ENCODE peak calls at places on chromosomes 4 and X, in eight cellular contexts. G is HTR-8/SVneo; X is nucleus accumbens; D is body of pancreas; A is activated CD4-positive, alpha-beta T cell treated with anti-CD3 and anti-CD28 coated beads for 1 hour; Z is thyroid gland; I is trophoblast cell; B is uterus. N is an unnamed sample.

GRCh38 chr4:92501456-92501855 is 197.7 kb downstream of the GRID2 start:
- DNase-seq in X (no peak), A (no peak), B (no peak), G (no peak), D (no peak), I (no peak), Z (no peak), N (no peak)

GRCh38 chrX:3962511-3963350 is 249.3 kb upstream of the PRKX start:
- DNase-seq in Z (no peak), I (peak), X (no peak), D (peak), A (no peak), B (no peak), G (no peak), N (no peak)

GRCh38 chr4:150010525-150011126 is 67.6 kb upstream of the DCLK2 start:
- DNase-seq in X (no peak), B (peak), G (peak), D (peak), I (peak), Z (peak), A (no peak), N (no peak)

GRCh38 chr4:38605181-38605764 is 58.7 kb upstream of the KLF3 start:
- DNase-seq in B (no peak), A (no peak), I (no peak), Z (no peak), X (no peak), G (no peak), D (no peak), N (no peak)

GRCh38 chrX:21711848-21712197 is 46.1 kb downstream of the SMPX start:
- DNase-seq in G (no peak), D (no peak), I (no peak), A (no peak), X (no peak), B (no peak), Z (no peak), N (no peak)

GRCh38 chr4:76197971-76198410 is 15.6 kb downstream of the SCARB2 start:
- DNase-seq in Z (peak), I (no peak), G (no peak), B (peak), D (peak), A (no peak), X (peak), N (no peak)

GRCh38 chr4:1202526-1203378 is 30.4 kb upstream of the SPON2 start:
- DNase-seq in D (no peak), G (no peak), I (no peak), B (peak), Z (no peak), A (no peak), X (no peak), N (peak)

GRCh38 chr4:151717271-151717670 is 43.5 kb downstream of the GATB start:
- DNase-seq in A (no peak), I (no peak), D (no peak), B (no peak), X (peak), G (no peak), Z (no peak), N (no peak)

GRCh38 chrX:148665001-148665400 is 164.6 kb downstream of the AFF2 start:
- DNase-seq in Z (no peak), A (no peak), I (no peak), D (no peak), B (no peak), G (no peak), X (no peak), N (no peak)

GRCh38 chr4:64192731-64193412 is 216.4 kb downstream of the TECRL start:
- DNase-seq in A (no peak), G (no peak), D (no peak), X (no peak), Z (no peak), I (no peak), B (no peak), N (no peak)

GRCh38 chr4:109441858-109442480 is 8.4 kb downstream of the SEC24B start:
- DNase-seq in D (no peak), A (no peak), B (no peak), I (no peak), G (no peak), X (no peak), Z (no peak), N (no peak)

GRCh38 chrX:139559383-139560042 is 29.0 kb downstream of the F9 start:
- DNase-seq in I (peak), G (peak), Z (peak), X (no peak), D (peak), A (no peak), B (no peak), N (no peak)

GRCh38 chr4:142547974-142548373 is 298.1 kb downstream of the INPP4B start:
- DNase-seq in G (no peak), Z (no peak), B (no peak), D (no peak), X (no peak), I (no peak), A (no peak), N (no peak)

GRCh38 chr4:81164126-81164525 is 50.9 kb downstream of the PRKG2 start:
- DNase-seq in I (no peak), X (no peak), G (no peak), B (no peak), Z (no peak), A (no peak), D (no peak), N (no peak)

GRCh38 chr4:82825425-82825824 is 26.8 kb upstream of the SCD5 start:
- DNase-seq in I (no peak), A (no peak), D (no peak), G (no peak), Z (no peak), X (no peak), B (no peak), N (no peak)

GRCh38 chr4:110211007-110211769 is 12.8 kb upstream of the ELOVL6 start:
- DNase-seq in Z (peak), X (no peak), I (peak), B (no peak), G (peak), D (peak), A (no peak), N (no peak)